ENCODE peak calls at places on chromosomes 13 and 19, in six cellular contexts. W is neuronal stem cell, J is H9, S is trophoblast cell, M is mesenchymal stem cell, A is H1. V is an unnamed sample.

GRCh38 chr19:19587776-19588175 is 30.7 kb downstream of the PBX4 start:
- DNase-seq in W (no peak), J (no peak), S (no peak), M (no peak), A (no peak), V (no peak)

GRCh38 chr13:32045963-32046785 is 14.6 kb downstream of the FRY start:
- DNase-seq in W (no peak), J (no peak), S (no peak), M (peak), A (no peak), V (peak)

GRCh38 chr19:33948651-33949335 is 152.1 kb downstream of the KCTD15 start:
- DNase-seq in W (no peak), J (no peak), S (no peak), M (no peak), A (no peak), V (no peak)

GRCh38 chr13:98556968-98557591 is 19.8 kb downstream of the STK24 start:
- DNase-seq in W (no peak), J (no peak), S (no peak), M (no peak), A (no peak), V (peak)

GRCh38 chr13:75870397-75870801 is 234.3 kb downstream of the LMO7 start:
- DNase-seq in W (peak), J (no peak), S (peak), M (peak), A (no peak), V (peak)

GRCh38 chr13:95624020-95624419 is 20.5 kb downstream of the DZIP1 start:
- DNase-seq in W (peak), J (peak), S (peak), M (peak), A (no peak), V (peak)

GRCh38 chr13:94657167-94657566 is 55.2 kb downstream of the SOX21 start:
- DNase-seq in W (no peak), J (no peak), S (no peak), M (peak), A (no peak), V (peak)

GRCh38 chr19:34044011-34044410 is 128.3 kb upstream of the LSM14A start:
- DNase-seq in W (no peak), J (no peak), S (peak), M (no peak), A (no peak), V (no peak)

GRCh38 chr13:91357613-91358383 is 10.3 kb downstream of the MIR17HG start:
- DNase-seq in W (no peak), J (no peak), S (no peak), M (no peak), A (no peak), V (no peak)

GRCh38 chr19:3359850-3360493 is 6.4 kb upstream of the NFIC start:
- DNase-seq in W (no peak), J (no peak), S (no peak), M (no peak), A (no peak), V (no peak)

GRCh38 chr19:16804176-16804575 is 25.0 kb upstream of the SIN3B start:
- DNase-seq in W (no peak), J (no peak), S (no peak), M (no peak), A (no peak), V (no peak)

GRCh38 chr13:94431569-94431968 is 47.9 kb downstream of the DCT start:
- DNase-seq in W (no peak), J (no peak), S (no peak), M (no peak), A (no peak), V (peak)

GRCh38 chr19:51441410-51442390 is 16.6 kb downstream of the SIGLEC8 start:
- DNase-seq in W (no peak), J (no peak), S (peak), M (no peak), A (no peak), V (no peak)

GRCh38 chr13:36148436-36148835 is 17.3 kb upstream of the DCLK1 start:
- DNase-seq in W (no peak), J (no peak), S (no peak), M (no peak), A (no peak), V (no peak)

GRCh38 chr19:10013316-10013715 is at the start of gene RDH8:
- DNase-seq in W (no peak), J (no peak), S (no peak), M (no peak), A (no peak), V (no peak)

GRCh38 chr19:9406798-9407352 is 28.5 kb downstream of the ZNF266 start:
- DNase-seq in W (no peak), J (no peak), S (peak), M (no peak), A (peak), V (peak)

GRCh38 chr13:44238011-44238421 is 135.6 kb upstream of the SERP2 start:
- DNase-seq in W (no peak), J (no peak), S (no peak), M (peak), A (no peak), V (peak)

GRCh38 chr19:47331931-47332547 is at the start of gene C5AR2:
- DNase-seq in W (no peak), J (no peak), S (no peak), M (no peak), A (no peak), V (no peak)
- H2AFZ ChIP-seq in W (peak), J (no peak), S (no peak), M (no peak), A (no peak), V (peak)

DNA sequence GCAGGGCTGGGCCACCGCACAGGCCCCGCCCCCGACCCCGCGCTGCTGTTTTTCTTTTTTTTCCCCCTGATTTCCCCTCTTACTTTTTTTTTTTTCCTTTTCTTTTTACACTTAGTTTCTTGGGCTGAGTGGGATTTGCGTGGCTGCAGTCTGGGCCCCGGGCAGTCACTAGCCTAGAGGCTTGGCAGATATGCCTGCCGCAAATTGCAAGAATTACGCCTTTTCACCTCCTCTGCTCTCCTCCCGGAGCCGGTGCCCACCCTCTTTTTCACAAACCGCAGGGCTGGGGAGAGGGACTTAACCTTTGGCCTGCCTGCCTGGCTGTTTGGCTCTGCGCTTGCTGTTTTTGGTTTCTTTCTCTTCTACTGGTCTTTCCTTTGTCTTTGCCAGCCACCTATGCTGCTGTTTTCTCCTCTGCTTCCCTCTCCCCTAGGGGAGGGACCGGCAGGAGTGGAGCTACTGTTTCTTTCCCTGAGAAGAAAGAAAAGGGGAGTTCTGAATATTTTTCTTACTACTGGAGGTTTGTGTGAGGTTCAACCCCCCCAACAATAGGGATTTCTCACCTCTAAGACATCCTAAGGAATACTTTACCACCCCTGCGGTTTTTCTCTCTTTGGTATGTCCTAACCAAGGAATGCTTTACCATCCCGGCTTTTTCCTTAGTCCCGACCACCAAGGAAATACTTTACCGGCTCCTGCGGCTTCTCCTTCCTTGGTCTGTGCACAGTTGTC is 11.0 kb downstream of the ZNF552 start:
- DNase-seq in W (peak), J (peak), S (peak), M (peak), A (no peak), V (peak)
- H3K23ac ChIP-seq in W (no peak), J (no peak), S (no peak), M (no peak), A (no peak), V (peak)

DNA sequence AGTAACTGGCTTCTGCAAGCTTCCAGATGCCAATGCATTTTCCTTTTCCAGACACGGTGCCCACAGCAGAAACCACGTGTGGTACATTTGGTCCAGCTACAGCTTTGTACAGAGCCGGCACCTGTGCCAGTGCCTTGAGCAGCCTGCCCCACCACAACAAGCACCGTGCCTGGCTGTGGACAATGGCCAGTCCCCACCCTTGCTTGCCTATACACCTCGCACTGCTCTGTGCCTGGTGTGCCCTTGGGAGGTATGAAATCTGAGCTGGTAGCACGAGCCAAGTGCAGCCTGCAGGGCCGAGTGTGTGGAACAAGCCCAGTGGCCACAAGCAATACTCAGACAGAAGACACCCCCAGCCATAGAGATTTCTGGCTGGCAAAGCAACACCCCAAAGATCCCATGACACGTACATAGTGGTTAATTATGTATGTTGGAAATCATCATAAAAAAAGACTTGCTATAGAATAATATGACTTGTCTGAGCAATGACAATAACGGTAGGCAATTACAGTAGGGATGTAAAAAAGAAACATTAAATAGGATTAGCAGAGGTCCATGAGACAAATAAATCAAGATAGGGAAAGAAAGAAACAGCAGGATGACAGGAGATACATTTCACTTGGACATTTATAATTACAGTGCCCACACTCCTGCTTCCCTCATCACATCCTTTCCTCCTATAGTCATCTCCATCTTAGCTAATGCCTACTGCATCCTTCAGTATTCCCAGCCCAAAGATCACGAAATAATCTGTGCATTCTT is 1399.5 kb downstream of the PCDH9 start:
- DNase-seq in W (no peak), J (no peak), S (no peak), M (no peak), A (no peak), V (no peak)
- H2AFZ ChIP-seq in W (no peak), J (no peak), S (no peak), M (no peak), A (no peak), V (peak)

GRCh38 chr13:51675877-51676276 is 91.6 kb downstream of the WDFY2 start:
- DNase-seq in W (no peak), J (no peak), S (no peak), M (no peak), A (no peak), V (no peak)

GRCh38 chr13:51676739-51677138 is 92.5 kb downstream of the WDFY2 start:
- DNase-seq in W (no peak), J (no peak), S (no peak), M (no peak), A (no peak), V (no peak)

GRCh38 chr13:51673165-51673564 is 88.9 kb downstream of the WDFY2 start:
- DNase-seq in W (no peak), J (no peak), S (no peak), M (no peak), A (no peak), V (no peak)

GRCh38 chr13:51675385-51675784 is 91.1 kb downstream of the WDFY2 start:
- DNase-seq in W (no peak), J (no peak), S (no peak), M (no peak), A (no peak), V (no peak)

GRCh38 chr13:51674276-51674675 is 90.0 kb downstream of the WDFY2 start:
- DNase-seq in W (no peak), J (no peak), S (peak), M (no peak), A (no peak), V (no peak)
- H3K23ac ChIP-seq in W (no peak), J (no peak), S (no peak), M (no peak), A (no peak), V (no peak)

GRCh38 chr19:42219812-42220750 is at the start of gene ZNF526:
- DNase-seq in W (peak), J (peak), S (peak), M (peak), A (peak), V (peak)

GRCh38 chr19:42220751-42221097 is 612 bp downstream of the ZNF526 start:
- DNase-seq in W (no peak), J (no peak), S (no peak), M (no peak), A (no peak), V (no peak)

GRCh38 chr19:42214810-42215209 is 2.7 kb downstream of the DEDD2 start:
- DNase-seq in W (no peak), J (no peak), S (no peak), M (no peak), A (no peak), V (no peak)

GRCh38 chr19:42217522-42218442 is at the start of gene DEDD2:
- DNase-seq in W (peak), J (peak), S (peak), M (peak), A (peak), V (peak)

DNA sequence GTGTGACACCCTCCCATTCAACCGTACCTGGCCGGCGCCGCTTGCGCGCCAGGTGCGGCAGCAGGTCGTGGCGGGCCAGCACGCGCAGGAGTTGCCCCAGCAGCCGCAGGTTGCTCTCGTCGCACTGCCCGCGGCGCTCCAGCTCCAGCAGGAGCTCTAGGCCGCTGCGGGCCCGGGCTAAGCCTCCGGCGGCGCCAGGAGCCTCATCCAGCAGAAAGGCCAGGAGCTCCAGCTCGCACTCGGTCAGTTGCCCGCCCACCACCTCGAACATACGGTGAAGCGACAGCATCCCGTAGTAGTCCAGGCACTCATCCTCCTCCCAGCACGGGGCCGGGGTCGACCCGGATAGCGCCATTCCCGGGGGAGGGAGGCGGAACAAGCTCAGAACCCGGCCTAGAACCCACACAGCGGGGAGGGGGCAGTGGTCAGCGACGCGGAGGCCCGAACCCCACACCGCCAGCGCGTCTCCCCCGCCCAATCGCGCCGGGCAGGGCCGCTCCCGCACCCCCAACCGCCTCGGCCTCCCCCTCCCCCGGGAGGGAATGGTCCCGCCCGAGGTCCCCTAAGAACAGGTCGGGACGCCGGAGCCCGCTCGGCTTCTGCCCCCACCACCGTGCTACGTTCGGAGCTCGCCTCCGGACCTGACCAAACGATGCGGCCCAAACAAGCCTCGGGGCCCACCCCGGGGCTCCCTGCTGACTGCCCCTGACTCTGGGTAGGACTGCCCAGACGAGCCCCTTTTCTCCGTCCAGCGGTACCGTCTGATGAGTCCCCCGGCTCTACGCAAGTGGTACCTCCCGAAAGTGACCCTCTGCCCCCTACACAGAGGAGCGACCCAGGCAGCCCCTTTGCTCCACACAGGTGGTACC is 590 bp downstream of the DEDD2 start:
- DNase-seq in W (peak), J (peak), S (peak), M (peak), A (no peak), V (peak)
- H2AFZ ChIP-seq in W (peak), J (no peak), S (peak), M (peak), A (no peak), V (peak)

GRCh38 chr19:47607564-47608073 is 1.3 kb upstream of the BICRA start:
- DNase-seq in W (no peak), J (no peak), S (no peak), M (no peak), A (no peak), V (no peak)
- H3K23ac ChIP-seq in W (no peak), J (no peak), S (no peak), M (no peak), A (no peak), V (peak)

V was measured in IMR-90.